ENCODE peak calls at places on chromosome 13, in four cellular contexts. R is CD8-positive, alpha-beta memory T cell; N is GM23248; B is aorta. I is an unnamed sample.

GRCh38 chr13:100542546-100543156 is 45.9 kb downstream of the GGACT start:
- DNase-seq in N (peak; percentile 69), R (peak; percentile 13), B (no peak), I (no peak)

GRCh38 chr13:93847162-93847561 is 620.6 kb downstream of the GPC6 start:
- DNase-seq in B (no peak), N (peak; percentile 92), R (no peak), I (no peak)

GRCh38 chr13:43245374-43245964 is 222.1 kb downstream of the DNAJC15 start:
- DNase-seq in N (peak; percentile 87), R (no peak), B (no peak), I (no peak)

GRCh38 chr13:109427148-109427547 is 359.2 kb downstream of the IRS2 start:
- DNase-seq in B (no peak), R (no peak), N (peak; percentile 16), I (no peak)

GRCh38 chr13:30837227-30838159 is 68.6 kb upstream of the MEDAG start:
- DNase-seq in R (no peak), N (no peak), B (no peak), I (no peak)

GRCh38 chr13:98507060-98507797 is 69.7 kb downstream of the STK24 start:
- DNase-seq in B (peak; percentile 70), N (peak; percentile 50), R (no peak), I (peak; percentile 44)

GRCh38 chr13:83065136-83065535 is 817.1 kb downstream of the SLITRK1 start:
- DNase-seq in B (peak; percentile 68), R (no peak), N (peak; percentile 66), I (no peak)

GRCh38 chr13:20391597-20392452 is 133.8 kb downstream of the CRYL1 start:
- DNase-seq in N (no peak), R (no peak), B (no peak), I (no peak)

GRCh38 chr13:48570225-48570828 is 37.4 kb upstream of the RCBTB2 start:
- DNase-seq in R (no peak), B (peak; percentile 68), N (no peak), I (no peak)

GRCh38 chr13:61664821-61665705 is 249.4 kb upstream of the PCDH20 start:
- DNase-seq in B (no peak), R (no peak), N (no peak), I (no peak)

GRCh38 chr13:36124236-36124822 is 6.9 kb downstream of the DCLK1 start:
- DNase-seq in R (no peak), N (peak; percentile 66), B (peak; percentile 56), I (no peak)

GRCh38 chr13:92677571-92677970 is 549.0 kb upstream of the GPC6 start:
- DNase-seq in B (no peak), R (no peak), N (no peak), I (no peak)

GRCh38 chr13:97975851-97976550 is 22.5 kb downstream of the IPO5 start:
- DNase-seq in R (peak; percentile 88), N (peak; percentile 98), B (peak; percentile 92), I (peak; percentile 77)

GRCh38 chr13:49367640-49368431 is 76.0 kb downstream of the CAB39L start:
- DNase-seq in R (no peak), N (peak; percentile 16), B (no peak), I (no peak)

GRCh38 chr13:58852076-58852475 is 1220.5 kb downstream of the PCDH17 start:
- DNase-seq in R (no peak), N (no peak), B (no peak), I (no peak)

GRCh38 chr13:110640591-110641029 is 25.3 kb downstream of the NAXD start:
- DNase-seq in B (no peak), N (peak; percentile 23), R (no peak), I (no peak)

GRCh38 chr13:51849145-51850101 is 4.4 kb upstream of the TMEM272 start:
- DNase-seq in R (no peak), B (no peak), N (peak; percentile 25), I (no peak)

GRCh38 chr13:38180670-38181069 is 169.0 kb upstream of the UFM1 start:
- DNase-seq in B (no peak), N (peak; percentile 19), R (no peak), I (no peak)

GRCh38 chr13:76879211-76879875 is 6.9 kb downstream of the KCTD12 start:
- DNase-seq in B (peak; percentile 92), N (peak; percentile 94), R (peak; percentile 25), I (peak; percentile 69)

GRCh38 chr13:47117268-47117667 is 220.4 kb upstream of the HTR2A start:
- DNase-seq in N (peak; percentile 82), B (no peak), R (no peak), I (no peak)

GRCh38 chr13:80151016-80151415 is 189.9 kb downstream of the SPRY2 start:
- DNase-seq in R (no peak), N (peak; percentile 12), B (no peak), I (no peak)

GRCh38 chr13:94481966-94482365 is 2.5 kb upstream of the DCT start:
- DNase-seq in B (no peak), R (no peak), N (peak; percentile 90), I (no peak)

GRCh38 chr13:89380101-89380500 is 1708.9 kb downstream of the SLITRK5 start:
- DNase-seq in R (no peak), N (no peak), B (no peak), I (no peak)

GRCh38 chr13:29855784-29856183 is 5.4 kb upstream of the UBL3 start:
- DNase-seq in R (no peak), B (no peak), N (no peak), I (no peak)

GRCh38 chr13:36157475-36157874 is 26.3 kb upstream of the DCLK1 start:
- DNase-seq in N (no peak), B (no peak), R (no peak), I (no peak)

GRCh38 chr13:98004107-98004506 is 50.6 kb downstream of the IPO5 start:
- DNase-seq in B (no peak), R (no peak), N (no peak), I (no peak)

GRCh38 chr13:74026753-74027152 is 107.5 kb downstream of the KLF12 start:
- DNase-seq in N (no peak), B (no peak), R (peak; percentile 69), I (peak; percentile 83)

GRCh38 chr13:39451860-39452301 is 151.1 kb downstream of the LHFPL6 start:
- DNase-seq in R (no peak), N (no peak), B (no peak), I (no peak)

GRCh38 chr13:98228661-98229349 is 51.7 kb upstream of the RNF113B start:
- DNase-seq in B (no peak), N (peak; percentile 81), R (no peak), I (no peak)

GRCh38 chr13:20219585-20219984 is 12.5 kb downstream of the GJB6 start:
- DNase-seq in B (no peak), N (no peak), R (no peak), I (no peak)

GRCh38 chr13:108377646-108378206 is 108.2 kb downstream of the TNFSF13B start:
- DNase-seq in B (no peak), N (no peak), R (no peak), I (no peak)

GRCh38 chr13:52644108-52644507 is 1.9 kb downstream of the HNRNPA1L2 start:
- DNase-seq in B (no peak), N (peak; percentile 39), R (no peak), I (no peak)

GRCh38 chr13:80040219-80040976 is 300.5 kb downstream of the SPRY2 start:
- DNase-seq in B (no peak), R (no peak), N (peak; percentile 97), I (no peak)

GRCh38 chr13:40236566-40237168 is 429.8 kb downstream of the FOXO1 start:
- DNase-seq in N (peak; percentile 82), B (peak; percentile 63), R (no peak), I (no peak)